ENCODE peak calls at places on chromosome 11, in six cellular contexts. N, I, O, Y, X and M are unnamed samples.

GRCh38 chr11:61978703-61979661 is 11.5 kb upstream of the FTH1 start:
- DNase-seq in X (no peak), Y (no peak), I (no peak), N (peak; percentile 12), O (no peak), M (no peak)

GRCh38 chr11:46527586-46527985 is 66.2 kb downstream of the AMBRA1 start:
- DNase-seq in N (no peak), X (no peak), Y (no peak), I (no peak), O (no peak), M (no peak)

GRCh38 chr11:23789938-23790371 is 706.9 kb upstream of the LUZP2 start:
- DNase-seq in O (no peak), X (no peak), I (no peak), Y (no peak), N (no peak), M (no peak)

GRCh38 chr11:104771782-104772181 is 126.5 kb downstream of the CASP12 start:
- DNase-seq in N (no peak), X (no peak), I (no peak), O (no peak), Y (no peak), M (no peak)

GRCh38 chr11:102451693-102452460 is 688 bp downstream of the TMEM123 start:
- DNase-seq in Y (peak; percentile 72), X (no peak), N (peak; percentile 70), I (no peak), O (peak; percentile 96), M (no peak)

GRCh38 chr11:65551572-65552398 is 6.4 kb downstream of the LTBP3 start:
- DNase-seq in N (peak; percentile 54), Y (peak; percentile 92), O (peak; percentile 70), I (peak; percentile 64), X (no peak), M (no peak)

GRCh38 chr11:65416341-65417185 is 6.0 kb upstream of the NEAT1 start:
- DNase-seq in O (peak; percentile 77), Y (peak; percentile 98), N (peak; percentile 92), X (no peak), I (peak; percentile 54), M (peak; percentile 71)

GRCh38 chr11:65661599-65662246 is 993 bp downstream of the RELA start:
- DNase-seq in X (no peak), O (no peak), N (no peak), Y (no peak), I (no peak), M (no peak)

GRCh38 chr11:115501895-115502589 is 2.2 kb downstream of the CADM1 start:
- DNase-seq in I (no peak), N (no peak), O (peak; percentile 37), Y (no peak), X (peak; percentile 20), M (no peak)

GRCh38 chr11:128453444-128454336 is 133.7 kb downstream of the ETS1 start:
- DNase-seq in X (no peak), I (no peak), Y (no peak), N (no peak), O (no peak), M (no peak)

GRCh38 chr11:78349114-78349513 is 68.5 kb downstream of the GAB2 start:
- DNase-seq in Y (no peak), I (no peak), N (no peak), X (no peak), O (no peak), M (no peak)

GRCh38 chr11:78347956-78348355 is 69.7 kb downstream of the GAB2 start:
- DNase-seq in X (no peak), O (no peak), I (no peak), N (no peak), Y (no peak), M (no peak)

GRCh38 chr11:78344114-78344513 is 73.5 kb downstream of the GAB2 start:
- DNase-seq in N (no peak), Y (no peak), O (no peak), X (no peak), I (no peak), M (no peak)

GRCh38 chr11:78344676-78345075 is 72.9 kb downstream of the GAB2 start:
- DNase-seq in I (no peak), O (no peak), N (no peak), X (no peak), Y (no peak), M (no peak)

GRCh38 chr11:78346799-78347198 is 70.8 kb downstream of the GAB2 start:
- DNase-seq in I (no peak), X (no peak), O (no peak), N (no peak), Y (no peak), M (no peak)
- H3K4me1 ChIP-seq in I (no peaks in the 10 kb centered on the region), X (peaks cover 20% of the 10 kb centered on the region), O (peaks cover 22% of the 10 kb centered on the region), N (peaks cover 2% of the 10 kb centered on the region), Y (peaks cover 3% of the 10 kb centered on the region), M (no peaks in the 10 kb centered on the region)

GRCh38 chr11:67372232-67372992 is 986 bp downstream of the CLCF1 start:
- DNase-seq in I (no peak), O (no peak), Y (peak; percentile 70), X (no peak), N (peak; percentile 78), M (no peak)
- H3K27me3 ChIP-seq in I (no peaks in the 10 kb centered on the region), O (peaks cover 3% of the 10 kb centered on the region), Y (peaks cover 65% of the 10 kb centered on the region), X (peaks cover 2% of the 10 kb centered on the region), N (no peaks in the 10 kb centered on the region), M (peaks cover 28% of the 10 kb centered on the region)

GRCh38 chr11:33658195-33658900 is 42.3 kb downstream of the C11orf91 start:
- DNase-seq in X (no peak), N (no peak), I (no peak), Y (no peak), O (no peak), M (no peak)
- TF ChIP-seq ZNF274 in X (no peak), N (no peak), I (no peak), Y (no peak), O (no peak), M (no peak)

GRCh38 chr11:82843057-82843795 is 57.0 kb downstream of the PRCP start:
- DNase-seq in I (no peak), O (no peak), Y (no peak), X (no peak), N (no peak), M (no peak)

GRCh38 chr11:82846037-82846383 is 54.2 kb downstream of the PRCP start:
- DNase-seq in X (no peak), Y (no peak), I (no peak), N (no peak), O (no peak), M (no peak)

GRCh38 chr11:82845336-82846036 is 54.7 kb downstream of the PRCP start:
- DNase-seq in Y (no peak), X (no peak), O (no peak), N (no peak), I (no peak), M (no peak)

DNA sequence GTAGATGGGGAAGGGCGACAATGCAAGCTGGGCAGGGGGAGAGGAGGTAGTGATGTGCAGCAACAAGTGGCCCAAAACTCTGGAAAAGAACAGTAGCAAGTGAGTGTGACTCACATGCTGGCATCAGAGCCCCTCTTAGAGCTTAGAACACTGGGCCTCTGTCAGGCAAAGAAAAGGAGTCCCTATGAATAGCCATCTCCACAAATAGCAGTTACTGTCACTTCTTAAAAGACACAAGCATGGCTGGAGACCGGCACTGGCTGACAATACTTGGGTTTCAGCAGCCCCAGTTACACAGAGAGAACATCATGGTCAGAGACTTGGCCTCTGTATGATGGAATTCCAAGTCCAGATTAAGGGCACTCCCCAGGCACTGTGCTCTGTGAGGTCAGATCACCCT is 58.2 kb downstream of the PRCP start:
- DNase-seq in Y (no peak), O (no peak), X (no peak), N (no peak), I (no peak), M (no peak)
- H3K4me1 ChIP-seq in Y (peaks cover 5% of the 10 kb centered on the region), O (no peaks in the 10 kb centered on the region), X (no peaks in the 10 kb centered on the region), N (no peaks in the 10 kb centered on the region), I (no peaks in the 10 kb centered on the region), M (no peaks in the 10 kb centered on the region)

GRCh38 chr11:134410766-134411165 is 1.3 kb downstream of the B3GAT1 start:
- DNase-seq in Y (no peak), X (no peak), N (no peak), O (no peak), I (no peak), M (no peak)

GRCh38 chr11:134407923-134408322 is 4.1 kb downstream of the B3GAT1 start:
- DNase-seq in Y (no peak), I (no peak), O (no peak), X (no peak), N (no peak), M (no peak)

GRCh38 chr11:134407321-134407828 is 4.7 kb downstream of the B3GAT1 start:
- DNase-seq in N (no peak), X (no peak), Y (no peak), O (no peak), I (no peak), M (no peak)

GRCh38 chr11:134411887-134412507 is at the start of gene B3GAT1:
- DNase-seq in N (no peak), X (no peak), O (no peak), I (no peak), Y (no peak), M (no peak)

DNA sequence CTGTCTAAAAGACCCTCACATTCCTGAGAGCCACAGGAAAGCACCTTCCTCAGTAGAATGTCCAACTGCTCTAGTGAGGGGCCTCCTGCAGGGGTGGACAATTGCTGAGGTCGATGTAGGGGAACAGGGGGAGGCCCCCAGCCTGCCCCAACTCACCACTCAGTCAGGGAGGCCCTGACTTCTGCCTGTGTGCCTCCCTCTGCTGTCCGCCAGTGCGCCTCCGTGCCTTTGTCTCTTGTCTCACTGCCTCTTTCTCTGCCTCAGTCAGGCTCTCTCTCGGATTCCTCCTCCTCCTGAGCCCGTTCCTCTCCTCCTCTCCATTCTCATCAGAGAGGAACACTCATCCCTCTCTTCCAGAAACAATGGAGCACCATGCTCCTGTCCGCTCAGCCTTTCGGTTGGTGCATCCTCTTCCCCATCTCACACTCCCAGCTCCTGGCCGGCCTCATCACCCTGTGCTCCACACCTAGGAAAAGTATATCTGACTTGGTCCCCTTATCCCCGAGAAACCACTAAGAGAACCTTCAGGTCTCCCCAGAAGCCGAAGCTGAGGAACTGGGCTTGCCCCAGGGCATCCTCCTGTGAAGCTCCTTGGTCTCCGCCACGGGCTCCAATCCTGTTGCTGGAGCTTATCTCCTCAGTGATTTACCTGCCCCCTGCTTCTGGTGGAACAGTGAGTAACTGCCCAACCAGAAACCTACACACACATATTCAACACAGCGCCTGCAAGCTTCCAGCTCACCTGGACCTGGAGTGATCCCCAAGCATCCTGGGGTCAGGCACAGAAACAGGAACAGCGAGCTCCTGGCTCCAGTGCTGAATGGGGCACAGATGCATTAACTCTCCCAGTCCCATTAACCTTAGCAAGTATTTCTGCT is 2.3 kb downstream of the B3GAT1 start:
- DNase-seq in X (no peak), I (no peak), Y (no peak), O (no peak), N (no peak), M (no peak)
- H3K27me3 ChIP-seq in X (peaks cover 11% of the 10 kb centered on the region), I (peaks cover 21% of the 10 kb centered on the region), Y (no peaks in the 10 kb centered on the region), O (peaks cover 6% of the 10 kb centered on the region), N (peaks cover 49% of the 10 kb centered on the region), M (peaks cover 43% of the 10 kb centered on the region)

GRCh38 chr11:95487391-95487790 is 256.4 kb upstream of the SESN3 start:
- DNase-seq in O (no peak), X (peak; percentile 83), I (no peak), N (no peak), Y (no peak), M (no peak)

GRCh38 chr11:95486979-95487378 is 256.0 kb upstream of the SESN3 start:
- DNase-seq in I (no peak), N (no peak), O (no peak), Y (no peak), X (no peak), M (no peak)

GRCh38 chr11:95485115-95485900 is 254.3 kb upstream of the SESN3 start:
- DNase-seq in I (no peak), X (no peak), Y (no peak), N (no peak), O (no peak), M (no peak)

GRCh38 chr11:95490625-95491024 is 259.6 kb upstream of the SESN3 start:
- DNase-seq in X (no peak), I (no peak), O (no peak), Y (no peak), N (no peak), M (no peak)

GRCh38 chr11:95487938-95488337 is 256.9 kb upstream of the SESN3 start:
- DNase-seq in N (no peak), I (no peak), Y (no peak), X (no peak), O (peak; percentile 3), M (no peak)
- TF ChIP-seq ZNF274 in N (no peak), I (no peak), Y (no peak), X (no peak), O (no peak), M (no peak)